ENCODE peak calls at places on chromosomes 4 and X, in eight cellular contexts. One of them, this sample, is unnamed.

GRCh38 chr4:38160487-38161207 is 200.4 kb downstream of the PTTG2 start:
- DNase-seq in GM12878: peak
- DNase-seq in K562: no peak
- DNase-seq in HL-60: peak
- DNase-seq in GM23338: peak
- DNase-seq in HCT116: peak
- DNase-seq in SK-N-SH: no peak
- DNase-seq in HepG2: peak
- DNase-seq in this sample: no peak

GRCh38 chrX:24148118-24148517 is 1.4 kb upstream of the ZFX start:
- DNase-seq in GM12878: no peak
- DNase-seq in K562: no peak
- DNase-seq in HL-60: no peak
- DNase-seq in GM23338: no peak
- DNase-seq in HCT116: no peak
- DNase-seq in SK-N-SH: no peak
- DNase-seq in HepG2: no peak
- DNase-seq in this sample: no peak

GRCh38 chrX:132491191-132491590 is 2.4 kb upstream of the MBNL3 start:
- DNase-seq in GM12878: no peak
- DNase-seq in K562: no peak
- DNase-seq in HL-60: peak
- DNase-seq in GM23338: peak
- DNase-seq in HCT116: no peak
- DNase-seq in SK-N-SH: no peak
- DNase-seq in HepG2: peak
- DNase-seq in this sample: no peak

GRCh38 chr4:150211016-150211415 is 132.8 kb downstream of the DCLK2 start:
- DNase-seq in GM12878: no peak
- DNase-seq in K562: no peak
- DNase-seq in HL-60: no peak
- DNase-seq in GM23338: no peak
- DNase-seq in HCT116: no peak
- DNase-seq in SK-N-SH: no peak
- DNase-seq in HepG2: no peak
- DNase-seq in this sample: no peak

GRCh38 chr4:100907465-100908454 is 389.9 kb upstream of the EMCN start:
- DNase-seq in GM12878: no peak
- DNase-seq in K562: no peak
- DNase-seq in HL-60: no peak
- DNase-seq in GM23338: no peak
- DNase-seq in HCT116: no peak
- DNase-seq in SK-N-SH: no peak
- DNase-seq in HepG2: peak
- DNase-seq in this sample: no peak

GRCh38 chr4:6088950-6089349 is 70.7 kb upstream of the C4orf50 start:
- DNase-seq in GM12878: no peak
- DNase-seq in K562: no peak
- DNase-seq in HL-60: no peak
- DNase-seq in GM23338: no peak
- DNase-seq in HCT116: no peak
- DNase-seq in SK-N-SH: no peak
- DNase-seq in HepG2: no peak
- DNase-seq in this sample: no peak

GRCh38 chrX:103376118-103376978 is at the start of gene BEX3:
- DNase-seq in GM12878: no peak
- DNase-seq in K562: no peak
- DNase-seq in HL-60: no peak
- DNase-seq in GM23338: peak
- DNase-seq in HCT116: no peak
- DNase-seq in SK-N-SH: peak
- DNase-seq in HepG2: peak
- DNase-seq in this sample: no peak

GRCh38 chrX:39398973-39399268 is 597.7 kb downstream of the MID1IP1 start:
- DNase-seq in GM12878: no peak
- DNase-seq in K562: no peak
- DNase-seq in HL-60: no peak
- DNase-seq in GM23338: no peak
- DNase-seq in HCT116: no peak
- DNase-seq in SK-N-SH: no peak
- DNase-seq in HepG2: no peak
- DNase-seq in this sample: no peak

GRCh38 chrX:134725103-134725690 is 66.9 kb upstream of the PLAC1 start:
- DNase-seq in GM12878: no peak
- DNase-seq in K562: no peak
- DNase-seq in HL-60: no peak
- DNase-seq in GM23338: no peak
- DNase-seq in HCT116: no peak
- DNase-seq in SK-N-SH: no peak
- DNase-seq in HepG2: no peak
- DNase-seq in this sample: no peak

GRCh38 chrX:138921031-138921430 is 209.5 kb upstream of the FGF13 start:
- DNase-seq in GM12878: no peak
- DNase-seq in K562: no peak
- DNase-seq in HL-60: no peak
- DNase-seq in GM23338: no peak
- DNase-seq in HCT116: no peak
- DNase-seq in SK-N-SH: no peak
- DNase-seq in HepG2: no peak
- DNase-seq in this sample: no peak

GRCh38 chr4:6760865-6761264 is 21.7 kb upstream of the KIAA0232 start:
- DNase-seq in GM12878: no peak
- DNase-seq in K562: no peak
- DNase-seq in HL-60: no peak
- DNase-seq in GM23338: no peak
- DNase-seq in HCT116: no peak
- DNase-seq in SK-N-SH: no peak
- DNase-seq in HepG2: no peak
- DNase-seq in this sample: no peak

GRCh38 chr4:169305651-169306050 is 34.9 kb upstream of the SH3RF1 start:
- DNase-seq in GM12878: no peak
- DNase-seq in K562: no peak
- DNase-seq in HL-60: no peak
- DNase-seq in GM23338: no peak
- DNase-seq in HCT116: no peak
- DNase-seq in SK-N-SH: no peak
- DNase-seq in HepG2: no peak
- DNase-seq in this sample: no peak

GRCh38 chrX:19758536-19758935 is 128.9 kb downstream of the SH3KBP1 start:
- DNase-seq in GM12878: no peak
- DNase-seq in K562: no peak
- DNase-seq in HL-60: peak
- DNase-seq in GM23338: no peak
- DNase-seq in HCT116: no peak
- DNase-seq in SK-N-SH: no peak
- DNase-seq in HepG2: peak
- DNase-seq in this sample: no peak

GRCh38 chrX:136046295-136046894 is 61.2 kb downstream of the SLC9A6 start:
- DNase-seq in GM12878: no peak
- DNase-seq in K562: no peak
- DNase-seq in HL-60: no peak
- DNase-seq in GM23338: no peak
- DNase-seq in HCT116: no peak
- DNase-seq in SK-N-SH: no peak
- DNase-seq in HepG2: no peak
- DNase-seq in this sample: no peak

GRCh38 chrX:113551919-113552318 is 711.3 kb upstream of the AMOT start:
- DNase-seq in GM12878: no peak
- DNase-seq in K562: no peak
- DNase-seq in HL-60: no peak
- DNase-seq in GM23338: no peak
- DNase-seq in HCT116: no peak
- DNase-seq in SK-N-SH: no peak
- DNase-seq in HepG2: no peak
- DNase-seq in this sample: no peak

DNA sequence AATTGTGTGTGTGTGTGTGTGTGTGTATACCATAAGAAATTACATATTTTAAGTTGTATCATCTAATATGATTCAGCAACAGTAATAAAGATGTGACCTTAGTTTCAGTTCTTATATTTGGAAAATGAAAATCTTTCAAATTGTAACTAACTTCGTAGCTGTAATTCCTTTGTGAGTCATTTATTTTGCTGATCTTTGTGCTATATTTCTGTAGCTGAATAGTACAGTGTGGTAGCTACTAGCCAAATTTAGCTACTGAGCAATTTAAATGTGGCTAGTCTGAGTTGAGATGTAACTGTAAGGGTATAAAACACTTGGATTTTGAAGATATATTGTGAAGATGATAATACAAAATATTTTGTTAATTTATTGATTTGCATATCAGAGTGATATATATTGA is 116.4 kb downstream of the RAP1GDS1 start:
- DNase-seq in GM12878: no peak
- DNase-seq in K562: no peak
- DNase-seq in HL-60: no peak
- DNase-seq in GM23338: no peak
- DNase-seq in HCT116: no peak
- DNase-seq in SK-N-SH: no peak
- DNase-seq in HepG2: no peak
- DNase-seq in this sample: no peak
- TF ChIP-seq REST in GM12878: no peak
- TF ChIP-seq REST in K562: no peak
- TF ChIP-seq REST in HL-60: no peak
- TF ChIP-seq REST in GM23338: no peak
- TF ChIP-seq REST in HCT116: no peak
- TF ChIP-seq REST in SK-N-SH: no peak
- TF ChIP-seq REST in HepG2: no peak
- TF ChIP-seq REST in this sample: no peak

DNA sequence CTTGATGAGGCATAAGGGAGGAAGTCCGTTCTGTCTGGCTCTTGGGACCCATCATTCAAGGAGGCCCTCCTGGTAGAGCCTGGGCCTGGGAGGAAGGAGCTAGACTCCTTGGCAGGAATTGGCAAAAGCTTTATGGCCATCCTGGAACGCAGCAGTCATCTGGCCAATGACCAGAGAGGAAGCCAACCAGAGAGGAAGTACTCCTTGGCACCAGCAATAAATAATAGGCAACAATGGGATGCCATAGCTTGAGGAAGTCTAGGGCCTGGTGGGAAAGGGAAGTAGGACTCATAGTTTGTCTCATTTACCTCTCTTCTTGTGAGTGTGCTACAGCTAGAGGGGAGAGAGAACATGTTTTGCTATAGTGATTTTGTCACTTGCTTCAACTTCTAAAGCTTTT is 53.1 kb downstream of the MSN start:
- DNase-seq in GM12878: no peak
- DNase-seq in K562: no peak
- DNase-seq in HL-60: peak
- DNase-seq in GM23338: no peak
- DNase-seq in HCT116: no peak
- DNase-seq in SK-N-SH: no peak
- DNase-seq in HepG2: no peak
- DNase-seq in this sample: no peak
- H3K27ac ChIP-seq in GM12878: no peak
- H3K27ac ChIP-seq in K562: no peak
- H3K27ac ChIP-seq in HL-60: peak
- H3K27ac ChIP-seq in GM23338: no peak
- H3K27ac ChIP-seq in HCT116: no peak
- H3K27ac ChIP-seq in SK-N-SH: no peak
- H3K27ac ChIP-seq in HepG2: no peak
- H3K27ac ChIP-seq in this sample: no peak

DNA sequence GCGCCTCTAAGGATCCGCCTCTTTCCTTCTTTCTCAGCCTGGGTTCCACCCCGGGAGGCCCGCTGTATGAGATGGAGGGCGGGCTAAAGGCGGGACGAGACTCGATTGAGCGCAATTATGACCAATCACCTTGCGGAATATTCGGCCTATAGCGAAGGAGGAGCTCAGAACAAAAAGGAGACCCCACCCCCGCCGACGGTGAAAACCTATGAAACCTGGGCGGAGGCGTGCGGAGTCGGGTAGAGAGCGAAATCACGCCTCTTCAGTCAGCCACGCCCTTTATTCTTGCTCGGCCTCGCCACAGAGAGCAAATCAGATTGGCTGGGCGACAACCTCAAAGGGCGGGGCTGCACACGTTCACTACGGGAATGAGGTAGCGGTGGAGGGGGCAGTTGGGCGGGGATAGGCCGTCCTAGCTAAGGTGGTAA is 615 bp upstream of the CDK16 start:
- DNase-seq in GM12878: peak
- DNase-seq in K562: peak
- DNase-seq in HL-60: peak
- DNase-seq in GM23338: peak
- DNase-seq in HCT116: peak
- DNase-seq in SK-N-SH: peak
- DNase-seq in HepG2: peak
- DNase-seq in this sample: peak
- TF ChIP-seq POLR2AphosphoS5 in GM12878: no peak
- TF ChIP-seq POLR2AphosphoS5 in K562: no peak
- TF ChIP-seq POLR2AphosphoS5 in HL-60: no peak
- TF ChIP-seq POLR2AphosphoS5 in GM23338: no peak
- TF ChIP-seq POLR2AphosphoS5 in HCT116: no peak
- TF ChIP-seq POLR2AphosphoS5 in SK-N-SH: peak
- TF ChIP-seq POLR2AphosphoS5 in HepG2: no peak
- TF ChIP-seq POLR2AphosphoS5 in this sample: no peak

DNA sequence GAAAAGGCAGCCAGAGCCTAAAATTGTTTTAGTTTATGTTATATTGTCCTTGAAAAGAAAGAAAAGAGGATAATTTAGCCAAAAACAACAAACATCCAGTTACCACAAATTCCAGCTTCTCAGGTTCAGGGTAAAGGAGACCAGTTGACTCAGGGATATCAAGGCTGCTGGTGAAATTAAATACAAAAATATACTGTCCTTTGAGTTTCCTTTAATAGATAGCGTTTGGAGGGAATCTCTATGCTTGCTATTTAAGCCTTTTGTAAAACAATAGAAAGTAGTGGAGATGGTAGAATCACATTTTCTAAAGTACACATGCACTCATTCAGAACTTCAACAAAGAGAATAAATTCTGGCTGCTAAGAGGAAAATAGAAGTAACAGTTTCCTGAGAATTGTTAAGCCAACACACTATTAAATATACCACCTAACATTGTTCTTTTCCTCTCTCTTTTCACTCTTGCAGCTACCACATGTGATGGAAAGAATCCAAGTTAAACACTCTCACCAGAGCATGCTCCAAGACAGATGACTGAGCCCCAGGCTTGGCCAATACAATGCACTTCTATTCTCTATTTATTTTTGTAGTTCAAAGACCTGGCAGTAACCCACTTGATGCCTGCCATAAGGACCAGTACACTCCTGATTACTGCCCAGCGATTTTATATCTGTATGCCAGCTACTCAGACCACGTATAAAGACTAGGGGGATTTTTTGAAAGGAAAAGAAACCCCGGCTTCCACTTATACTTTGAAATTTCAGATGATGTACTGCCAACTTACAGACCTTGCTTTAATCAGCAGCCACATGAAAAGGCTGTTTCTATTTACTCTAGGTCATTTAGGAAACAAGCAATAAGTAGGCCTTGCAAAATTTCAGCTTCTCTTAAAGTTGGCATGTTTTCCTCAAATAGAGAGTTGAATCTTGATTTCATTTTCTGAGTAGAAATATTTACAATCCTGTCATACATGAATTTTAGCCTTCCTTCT is 756.9 kb downstream of the FAT4 start:
- DNase-seq in GM12878: no peak
- DNase-seq in K562: no peak
- DNase-seq in HL-60: no peak
- DNase-seq in GM23338: no peak
- DNase-seq in HCT116: no peak
- DNase-seq in SK-N-SH: peak
- DNase-seq in HepG2: peak
- DNase-seq in this sample: no peak
- TF ChIP-seq REST in GM12878: no peak
- TF ChIP-seq REST in K562: no peak
- TF ChIP-seq REST in HL-60: no peak
- TF ChIP-seq REST in GM23338: no peak
- TF ChIP-seq REST in HCT116: no peak
- TF ChIP-seq REST in SK-N-SH: no peak
- TF ChIP-seq REST in HepG2: no peak
- TF ChIP-seq REST in this sample: no peak

GRCh38 chr4:107058828-107059227 is 22.7 kb upstream of the DKK2 start:
- DNase-seq in GM12878: no peak
- DNase-seq in K562: no peak
- DNase-seq in HL-60: no peak
- DNase-seq in GM23338: no peak
- DNase-seq in HCT116: no peak
- DNase-seq in SK-N-SH: no peak
- DNase-seq in HepG2: no peak
- DNase-seq in this sample: no peak
- H3K27ac ChIP-seq in GM12878: no peak
- H3K27ac ChIP-seq in K562: no peak
- H3K27ac ChIP-seq in HL-60: no peak
- H3K27ac ChIP-seq in GM23338: no peak
- H3K27ac ChIP-seq in HCT116: no peak
- H3K27ac ChIP-seq in SK-N-SH: no peak
- H3K27ac ChIP-seq in HepG2: no peak
- H3K27ac ChIP-seq in this sample: no peak